ENCODE peak calls at places on chromosomes 13 and 19, in four cellular contexts. J is K562, E is HepG2, H is GM12878. W is an unnamed sample.

GRCh38 chr13:111514646-111515617 is 194.5 kb downstream of the TEX29 start:
- DNase-seq in J (no peak), H (no peak), E (no peak), W (no peak)

GRCh38 chr19:55113570-55114039 is 3.8 kb downstream of the PPP1R12C start:
- DNase-seq in H (no peak), J (peak; percentile 52), E (peak; percentile 38), W (peak; percentile 79)

GRCh38 chr19:19900124-19900523 is 622 bp upstream of the ZNF93 start:
- DNase-seq in E (no peak), J (peak; percentile 27), H (no peak), W (no peak)

GRCh38 chr13:85367887-85368286 is 431.3 kb downstream of the SLITRK6 start:
- DNase-seq in J (no peak), E (no peak), H (no peak), W (no peak)

GRCh38 chr13:64884976-64885375 is 2345.2 kb downstream of the PCDH9 start:
- DNase-seq in J (no peak), E (no peak), H (no peak), W (no peak)

GRCh38 chr19:41219924-41220567 is 1.0 kb downstream of the AXL start:
- DNase-seq in J (peak; percentile 68), H (no peak), E (no peak), W (no peak)

GRCh38 chr19:14795078-14795721 is 16.8 kb upstream of the ADGRE2 start:
- DNase-seq in J (no peak), H (no peak), E (no peak), W (no peak)

GRCh38 chr19:325173-325936 is 19.2 kb downstream of the MIER2 start:
- DNase-seq in H (no peak), E (no peak), J (no peak), W (no peak)

GRCh38 chr13:107866666-107867623 is 348.4 kb downstream of the LIG4 start:
- DNase-seq in H (no peak), E (no peak), J (peak; percentile 94), W (peak; percentile 44)

GRCh38 chr19:7799640-7800355 is 30.2 kb upstream of the EVI5L start:
- DNase-seq in J (peak; percentile 64), E (peak; percentile 60), H (no peak), W (peak; percentile 81)

GRCh38 chr13:111969551-111970135 is 97.3 kb upstream of the SOX1 start:
- DNase-seq in H (no peak), E (no peak), J (no peak), W (no peak)

GRCh38 chr19:33373701-33374405 is at the start of gene CEBPG:
- DNase-seq in J (peak; percentile 83), H (no peak), E (no peak), W (peak; percentile 44)

GRCh38 chr19:35264281-35265125 is 4.3 kb upstream of the USF2 start:
- DNase-seq in E (no peak), H (no peak), J (no peak), W (peak; percentile 2)

GRCh38 chr13:46288570-46289259 is 77.0 kb downstream of the LRRC63 start:
- DNase-seq in H (peak; percentile 19), E (peak; percentile 27), J (peak; percentile 37), W (no peak)
- TF ChIP-seq ETV6 in H (no peak), E (no peak), J (no peak), W (no peak)

DNA sequence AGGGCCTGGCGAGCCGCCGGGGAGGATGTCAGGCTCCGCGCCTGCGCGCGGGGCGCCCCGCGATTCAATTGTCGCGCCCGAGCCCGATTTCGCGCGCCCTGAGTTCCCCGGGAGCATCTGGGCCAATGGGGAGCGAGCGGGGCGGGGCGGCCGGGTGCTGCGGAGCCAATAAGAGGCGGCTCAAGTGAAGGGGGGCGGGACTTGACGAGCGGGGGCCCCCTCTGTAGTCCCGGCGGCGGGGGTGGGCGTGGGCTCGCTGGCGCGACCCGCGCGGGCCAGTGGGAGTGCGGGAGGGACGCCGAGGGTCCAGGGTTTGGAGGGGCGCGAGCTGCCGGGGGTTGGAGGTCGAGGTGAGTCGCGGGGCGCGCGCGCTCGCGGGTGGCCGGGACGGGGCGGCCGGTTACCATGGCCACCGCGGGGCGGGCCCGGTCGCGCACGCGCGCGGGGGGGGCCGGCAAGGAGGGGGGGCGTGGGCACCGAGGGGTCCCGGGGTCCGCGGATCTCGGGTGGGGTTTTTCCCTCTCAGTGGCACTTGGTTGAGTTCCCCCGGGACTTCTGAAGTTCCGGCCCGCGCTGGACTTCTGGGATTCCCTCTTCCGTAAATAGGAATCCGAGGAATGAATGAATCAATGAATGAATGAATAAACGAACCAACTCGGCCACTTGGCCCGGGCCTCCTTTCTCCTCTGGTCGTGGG is 744 bp downstream of the UHRF1 start:
- DNase-seq in E (peak; percentile 81), H (peak; percentile 51), J (peak; percentile 96), W (peak; percentile 92)
- TF ChIP-seq CBFB in E (no peak), H (no peak), J (no peak), W (no peak)

GRCh38 chr19:3249408-3249807 is 24.9 kb downstream of the CELF5 start:
- DNase-seq in H (no peak), J (peak; percentile 83), E (peak; percentile 27), W (peak; percentile 66)

GRCh38 chr19:3248728-3249315 is 24.4 kb downstream of the CELF5 start:
- DNase-seq in H (no peak), J (no peak), E (no peak), W (no peak)

GRCh38 chr19:3239367-3239766 is 14.9 kb downstream of the CELF5 start:
- DNase-seq in H (no peak), J (no peak), E (no peak), W (no peak)

GRCh38 chr19:3245050-3245449 is 20.6 kb downstream of the CELF5 start:
- DNase-seq in E (no peak), J (no peak), H (no peak), W (no peak)

GRCh38 chr19:3243851-3244700 is 19.6 kb downstream of the CELF5 start:
- DNase-seq in E (peak; percentile 55), J (peak; percentile 59), H (no peak), W (peak; percentile 69)
- TF ChIP-seq ESRRA in E (no peak), J (no peak), H (no peak), W (no peak)

DNA sequence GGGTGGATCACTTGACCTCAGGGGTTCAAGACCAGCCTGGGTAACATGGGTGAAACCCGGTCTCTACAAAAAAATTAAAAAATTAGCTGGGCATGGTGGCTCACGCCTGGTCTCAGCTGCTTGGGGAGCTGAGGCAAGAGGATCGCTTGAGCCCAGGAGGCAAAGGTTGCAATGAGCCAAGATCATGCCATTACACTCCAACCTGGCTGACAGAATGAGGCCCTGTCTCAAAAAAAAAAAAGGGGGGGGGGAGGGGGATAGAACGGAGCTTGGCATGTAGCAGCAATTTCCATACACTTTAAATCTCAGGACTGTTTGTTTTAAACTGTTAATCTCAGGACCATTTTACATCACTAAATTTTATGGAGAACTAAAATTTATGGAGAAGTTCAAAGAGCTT is 2.2 kb downstream of the ACP7 start:
- DNase-seq in H (no peak), J (no peak), E (no peak), W (no peak)
- TF ChIP-seq ETV6 in H (no peak), J (no peak), E (no peak), W (no peak)

GRCh38 chr19:4979211-4979807 is 10.4 kb downstream of the KDM4B start:
- DNase-seq in H (no peak), E (no peak), J (no peak), W (no peak)
- TF ChIP-seq CBFB in H (no peak), E (no peak), J (no peak), W (no peak)

DNA sequence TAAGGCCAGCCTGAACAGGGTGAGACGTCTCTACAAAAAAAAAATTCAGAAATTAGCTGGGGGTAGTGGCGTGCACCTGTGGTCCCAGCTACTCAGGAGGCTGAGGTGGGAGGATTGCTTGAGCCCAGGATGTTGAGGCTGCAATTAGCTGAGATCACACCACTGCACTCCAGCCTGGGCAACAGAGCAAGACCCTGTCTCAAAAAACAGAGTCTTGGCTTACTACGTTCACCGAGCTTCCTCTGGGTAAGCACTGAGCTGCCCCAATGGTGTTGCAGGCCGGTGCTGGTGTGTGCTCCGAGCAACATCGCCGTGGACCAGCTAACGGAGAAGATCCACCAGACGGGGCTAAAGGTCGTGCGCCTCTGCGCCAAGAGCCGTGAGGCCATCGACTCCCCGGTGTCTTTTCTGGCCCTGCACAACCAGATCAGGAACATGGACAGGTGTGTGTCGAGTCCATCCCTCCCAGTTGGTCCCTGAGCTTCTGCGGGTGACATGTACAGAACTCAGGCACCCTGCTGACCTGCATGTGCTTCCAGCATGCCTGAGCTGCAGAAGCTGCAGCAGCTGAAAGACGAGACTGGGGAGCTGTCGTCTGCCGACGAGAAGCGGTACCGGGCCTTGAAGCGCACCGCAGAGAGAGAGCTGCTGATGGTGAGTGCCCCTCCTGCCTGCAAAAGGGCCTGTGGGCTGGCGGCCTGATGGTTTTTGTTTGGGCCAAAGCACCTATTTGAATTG is 24.1 kb downstream of the UPF1 start:
- DNase-seq in H (no peak), J (no peak), E (no peak), W (no peak)
- TF ChIP-seq ESRRA in H (no peak), J (no peak), E (no peak), W (no peak)

GRCh38 chr19:49872245-49873148 is 4.7 kb downstream of the AKT1S1 start:
- DNase-seq in H (no peak), J (no peak), E (no peak), W (no peak)

GRCh38 chr19:49873149-49873521 is 4.0 kb downstream of the AKT1S1 start:
- DNase-seq in J (no peak), H (no peak), E (no peak), W (no peak)

GRCh38 chr19:49870309-49870901 is 3.0 kb upstream of the PNKP start:
- DNase-seq in E (no peak), H (no peak), J (no peak), W (no peak)

GRCh38 chr19:49869484-49870308 is 2.3 kb upstream of the PNKP start:
- DNase-seq in E (peak; percentile 99), J (peak; percentile 83), H (peak; percentile 100), W (peak; percentile 97)

DNA sequence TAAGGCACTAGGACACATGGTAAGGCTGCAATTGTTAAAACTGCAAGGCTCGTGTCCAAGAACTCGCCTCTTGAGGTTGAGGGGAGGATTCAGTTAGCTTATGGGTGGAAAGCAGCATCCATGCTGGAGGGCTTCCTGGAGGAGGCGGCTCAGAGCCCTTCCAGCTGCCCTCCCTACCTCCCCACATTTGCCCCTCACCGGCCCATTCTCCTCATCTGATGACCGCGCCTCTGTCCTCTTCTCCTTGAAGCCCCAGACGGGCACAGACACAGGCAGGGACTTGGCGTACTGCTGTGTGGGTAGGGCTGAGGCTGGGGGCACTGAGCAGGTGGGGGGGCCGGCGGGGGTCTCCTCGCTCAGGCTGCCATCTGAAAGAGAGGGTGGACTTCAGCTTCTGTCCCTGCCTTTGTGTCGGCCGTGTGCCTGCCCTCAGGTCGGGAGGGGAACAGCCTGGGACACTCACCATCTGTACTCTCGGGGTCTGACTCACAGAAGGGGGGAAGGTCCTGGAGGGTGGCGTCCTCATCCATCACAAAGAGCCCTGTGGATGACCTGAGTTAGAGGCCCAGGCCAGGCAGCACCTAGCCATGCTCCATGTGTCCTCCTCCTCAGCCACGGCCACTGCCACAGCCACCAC is 4.1 kb upstream of the PNKP start:
- DNase-seq in E (no peak), H (no peak), J (no peak), W (no peak)
- TF ChIP-seq ETV6 in E (no peak), H (no peak), J (no peak), W (no peak)

DNA sequence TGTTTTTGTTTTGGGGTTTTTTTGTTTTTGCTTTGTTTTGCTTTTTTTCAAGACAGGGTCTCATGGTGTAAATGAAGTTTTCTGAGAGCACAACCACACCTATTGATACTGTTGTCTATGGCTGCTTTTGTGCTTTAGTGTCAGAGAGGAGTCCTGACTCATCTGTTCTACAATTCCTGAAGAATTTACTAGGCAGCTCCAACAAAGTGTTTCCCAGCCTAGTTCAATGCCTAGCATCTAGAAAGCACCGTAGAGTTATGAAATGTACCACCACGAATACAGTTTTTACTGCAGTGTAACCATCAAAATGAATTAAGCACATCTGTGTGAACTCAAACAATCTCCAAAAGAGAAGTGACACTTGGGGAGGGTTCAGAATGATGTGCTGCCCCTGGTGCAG is 21.2 kb downstream of the SAFB start:
- DNase-seq in J (no peak), H (no peak), E (no peak), W (no peak)
- TF ChIP-seq CBFB in J (no peak), H (no peak), E (no peak), W (no peak)